ENCODE peak calls at places on chromosome 19, in nine cellular contexts. Q, F, T, Y, J, E, P, W and D are unnamed samples.

GRCh38 chr19:5578094-5578846 is 10.5 kb upstream of the TINCR start:
- DNase-seq in Q (peak), F (peak), T (peak), Y (peak), J (peak), E (peak), P (peak), W (peak), D (peak)

GRCh38 chr19:29293736-29294342 is 80.9 kb upstream of the UQCRFS1 start:
- DNase-seq in Q (no peak), F (no peak), T (no peak), Y (no peak), J (no peak), E (no peak), P (no peak), W (peak), D (no peak)

GRCh38 chr19:15788594-15789270 is 1.3 kb downstream of the OR10H5 start:
- DNase-seq in Q (no peak), F (no peak), T (no peak), Y (peak), J (no peak), E (no peak), P (no peak), W (no peak), D (no peak)

GRCh38 chr19:15104411-15104810 is 2.8 kb upstream of the SYDE1 start:
- DNase-seq in Q (no peak), F (no peak), T (no peak), Y (no peak), J (no peak), E (no peak), P (no peak), W (no peak), D (no peak)

GRCh38 chr19:1698636-1699035 is 46.2 kb upstream of the TCF3 start:
- DNase-seq in Q (no peak), F (no peak), T (no peak), Y (no peak), J (no peak), E (no peak), P (no peak), W (no peak), D (no peak)

GRCh38 chr19:14559916-14560775 is 11.7 kb downstream of the NDUFB7 start:
- DNase-seq in Q (peak), F (no peak), T (peak), Y (no peak), J (no peak), E (no peak), P (no peak), W (no peak), D (no peak)

GRCh38 chr19:16591803-16592556 is 19.8 kb upstream of the SLC35E1 start:
- DNase-seq in Q (no peak), F (no peak), T (no peak), Y (no peak), J (no peak), E (no peak), P (no peak), W (no peak), D (no peak)

GRCh38 chr19:38519988-38520387 is 86.5 kb downstream of the RYR1 start:
- DNase-seq in Q (no peak), F (no peak), T (no peak), Y (no peak), J (no peak), E (no peak), P (no peak), W (no peak), D (no peak)

GRCh38 chr19:28878862-28879566 is 333.9 kb downstream of the UQCRFS1 start:
- DNase-seq in Q (peak), F (peak), T (peak), Y (peak), J (peak), E (peak), P (peak), W (peak), D (peak)

GRCh38 chr19:35417713-35418534 is 30.1 kb upstream of the FFAR2 start:
- DNase-seq in Q (no peak), F (no peak), T (no peak), Y (no peak), J (no peak), E (no peak), P (no peak), W (no peak), D (no peak)

GRCh38 chr19:996051-996838 is 4.0 kb upstream of the GRIN3B start:
- DNase-seq in Q (no peak), F (peak), T (no peak), Y (no peak), J (peak), E (peak), P (peak), W (peak), D (peak)

GRCh38 chr19:29539668-29540067 is 13.9 kb downstream of the VSTM2B start:
- DNase-seq in Q (no peak), F (no peak), T (no peak), Y (no peak), J (no peak), E (no peak), P (no peak), W (no peak), D (no peak)

GRCh38 chr19:6150289-6150688 is 14.8 kb downstream of the ACSBG2 start:
- DNase-seq in Q (no peak), F (peak), T (no peak), Y (no peak), J (no peak), E (no peak), P (no peak), W (no peak), D (no peak)

GRCh38 chr19:37334179-37335071 is 36.5 kb upstream of the ZNF527 start:
- DNase-seq in Q (peak), F (peak), T (peak), Y (peak), J (peak), E (peak), P (peak), W (peak), D (peak)

GRCh38 chr19:5038631-5039271 is 69.8 kb downstream of the KDM4B start:
- DNase-seq in Q (no peak), F (peak), T (no peak), Y (peak), J (peak), E (peak), P (peak), W (peak), D (peak)

GRCh38 chr19:11482384-11483050 is 1.7 kb upstream of the ELAVL3 start:
- DNase-seq in Q (peak), F (peak), T (peak), Y (peak), J (peak), E (peak), P (peak), W (peak), D (peak)

GRCh38 chr19:719636-720377 is 11.1 kb downstream of the PALM start:
- DNase-seq in Q (no peak), F (no peak), T (no peak), Y (no peak), J (no peak), E (no peak), P (peak), W (no peak), D (no peak)

GRCh38 chr19:12975221-12975756 is 5.9 kb downstream of the DAND5 start:
- DNase-seq in Q (no peak), F (no peak), T (no peak), Y (no peak), J (no peak), E (no peak), P (peak), W (no peak), D (no peak)

GRCh38 chr19:16688084-16688483 is 27.1 kb downstream of the TMEM38A start:
- DNase-seq in Q (no peak), F (no peak), T (no peak), Y (no peak), J (no peak), E (no peak), P (no peak), W (no peak), D (no peak)

GRCh38 chr19:21704320-21704719 is 63.1 kb downstream of the ZNF100 start:
- DNase-seq in Q (no peak), F (no peak), T (no peak), Y (no peak), J (no peak), E (no peak), P (no peak), W (no peak), D (no peak)

GRCh38 chr19:8030906-8031305 is 21.7 kb upstream of the CCL25 start:
- DNase-seq in Q (no peak), F (no peak), T (no peak), Y (no peak), J (no peak), E (no peak), P (no peak), W (no peak), D (no peak)

GRCh38 chr19:46372901-46373572 is 26.1 kb downstream of the PPP5C start:
- DNase-seq in Q (no peak), F (peak), T (no peak), Y (no peak), J (peak), E (no peak), P (no peak), W (peak), D (no peak)

GRCh38 chr19:4547303-4548237 is 7.7 kb upstream of the LRG1 start:
- DNase-seq in Q (no peak), F (peak), T (no peak), Y (peak), J (no peak), E (peak), P (peak), W (peak), D (peak)

GRCh38 chr19:45200614-45201013 is 22.0 kb downstream of the BLOC1S3 start:
- DNase-seq in Q (no peak), F (peak), T (no peak), Y (no peak), J (peak), E (peak), P (no peak), W (peak), D (peak)

GRCh38 chr19:20969498-20969897 is 46.4 kb downstream of the ZNF85 start:
- DNase-seq in Q (no peak), F (no peak), T (no peak), Y (no peak), J (no peak), E (no peak), P (no peak), W (no peak), D (no peak)

GRCh38 chr19:33490041-33490451 is 31.5 kb downstream of the PEPD start:
- DNase-seq in Q (no peak), F (no peak), T (no peak), Y (no peak), J (no peak), E (no peak), P (peak), W (no peak), D (no peak)

GRCh38 chr19:49020931-49021895 is 2.9 kb downstream of the CGB3 start:
- DNase-seq in Q (no peak), F (peak), T (no peak), Y (no peak), J (peak), E (no peak), P (peak), W (no peak), D (no peak)

GRCh38 chr19:18147396-18147795 is 5.6 kb upstream of the PIK3R2 start:
- DNase-seq in Q (no peak), F (no peak), T (no peak), Y (peak), J (no peak), E (no peak), P (no peak), W (no peak), D (no peak)

GRCh38 chr19:18145391-18145999 is 7.5 kb upstream of the PIK3R2 start:
- DNase-seq in Q (no peak), F (no peak), T (no peak), Y (no peak), J (no peak), E (no peak), P (no peak), W (no peak), D (no peak)

GRCh38 chr19:18143902-18144301 is 9.1 kb upstream of the PIK3R2 start:
- DNase-seq in Q (no peak), F (no peak), T (no peak), Y (no peak), J (no peak), E (no peak), P (no peak), W (no peak), D (no peak)

GRCh38 chr19:18144906-18145305 is 8.1 kb upstream of the PIK3R2 start:
- DNase-seq in Q (no peak), F (no peak), T (no peak), Y (peak), J (no peak), E (no peak), P (no peak), W (no peak), D (no peak)

GRCh38 chr19:18144361-18144760 is 8.6 kb upstream of the PIK3R2 start:
- DNase-seq in Q (no peak), F (no peak), T (no peak), Y (peak), J (no peak), E (no peak), P (no peak), W (no peak), D (no peak)
- TF ChIP-seq CTCF in Q (no peak), F (no peak), T (no peak), Y (no peak), J (no peak), E (no peak), P (no peak), W (no peak), D (no peak)

DNA sequence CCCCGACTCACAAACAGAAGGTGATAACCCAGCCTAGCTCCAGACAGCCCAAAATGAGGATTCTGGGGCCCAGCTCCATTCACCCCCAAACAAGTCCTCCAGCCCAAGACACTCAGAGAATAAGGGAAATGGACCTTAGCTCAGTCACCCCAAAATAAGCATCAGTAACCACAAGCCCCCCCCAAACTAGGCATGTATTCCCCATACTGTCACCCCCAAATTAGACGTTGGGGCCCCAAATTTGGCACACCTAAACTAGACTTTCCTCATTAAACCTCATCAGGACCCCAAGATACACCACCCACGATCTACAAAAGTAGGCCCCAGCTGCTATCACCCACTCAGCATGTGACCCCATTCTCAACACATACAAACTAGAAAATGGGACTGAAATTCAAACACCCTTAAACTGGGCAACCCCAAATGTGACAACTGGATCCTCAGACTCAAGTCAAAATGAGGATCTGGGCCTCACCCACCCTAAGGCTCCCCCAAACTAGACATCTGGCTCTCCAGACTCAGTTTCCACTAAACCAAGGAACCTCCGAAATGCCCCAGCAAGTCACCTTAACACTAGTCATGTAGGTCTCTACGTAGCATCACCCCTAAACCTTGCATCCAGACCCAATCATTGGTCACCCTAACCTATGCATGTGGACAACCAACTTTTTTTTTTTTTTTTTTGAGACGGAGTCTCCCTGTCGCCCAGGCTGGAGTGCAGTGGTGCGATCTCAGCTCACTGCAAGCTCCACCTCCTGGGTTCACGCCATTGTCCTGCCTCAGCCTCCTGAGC is 13.4 kb upstream of the ERFL start:
- DNase-seq in Q (no peak), F (no peak), T (no peak), Y (no peak), J (no peak), E (no peak), P (no peak), W (no peak), D (no peak)
- H3K4me3 ChIP-seq in Q (no peak), F (no peak), T (no peak), Y (no peak), J (no peak), E (no peak), P (no peak), W (no peak), D (no peak)

GRCh38 chr19:51158474-51159129 is 16.5 kb downstream of the SIGLEC7 start:
- DNase-seq in Q (peak), F (peak), T (peak), Y (peak), J (peak), E (peak), P (peak), W (peak), D (peak)
- TF ChIP-seq CTCF in Q (peak), F (peak), T (peak), Y (peak), J (peak), E (peak), P (peak), W (peak), D (peak)

GRCh38 chr19:56746367-56746766 is 74.8 kb upstream of the ZNF835 start:
- DNase-seq in Q (no peak), F (no peak), T (no peak), Y (no peak), J (no peak), E (no peak), P (no peak), W (no peak), D (no peak)
- H3K4me3 ChIP-seq in Q (no peak), F (no peak), T (no peak), Y (no peak), J (no peak), E (no peak), P (no peak), W (no peak), D (no peak)

GRCh38 chr19:55486971-55487883 is 1.0 kb upstream of the SSC5D start:
- DNase-seq in Q (peak), F (peak), T (peak), Y (peak), J (peak), E (no peak), P (peak), W (peak), D (no peak)

GRCh38 chr19:55487884-55488687 is at the start of gene SSC5D:
- DNase-seq in Q (no peak), F (peak), T (no peak), Y (peak), J (peak), E (no peak), P (peak), W (peak), D (no peak)

GRCh38 chr19:55485439-55486011 is 537 bp downstream of the NAT14 start:
- DNase-seq in Q (no peak), F (no peak), T (no peak), Y (peak), J (no peak), E (no peak), P (no peak), W (no peak), D (no peak)

GRCh38 chr19:55484571-55485438 is at the start of gene NAT14:
- DNase-seq in Q (peak), F (peak), T (peak), Y (peak), J (no peak), E (peak), P (peak), W (peak), D (peak)

GRCh38 chr19:55486043-55486970 is 1.3 kb downstream of the NAT14 start:
- DNase-seq in Q (no peak), F (no peak), T (no peak), Y (no peak), J (peak), E (no peak), P (peak), W (no peak), D (no peak)
- TF ChIP-seq CTCF in Q (peak), F (peak), T (peak), Y (no peak), J (peak), E (no peak), P (peak), W (peak), D (no peak)

GRCh38 chr19:19304186-19304975 is 15.9 kb downstream of the SUGP1 start:
- DNase-seq in Q (peak), F (no peak), T (peak), Y (no peak), J (no peak), E (no peak), P (peak), W (no peak), D (no peak)

GRCh38 chr19:19308373-19308772 is 11.9 kb downstream of the SUGP1 start:
- DNase-seq in Q (no peak), F (no peak), T (no peak), Y (no peak), J (no peak), E (no peak), P (no peak), W (no peak), D (no peak)

GRCh38 chr19:19305696-19306095 is 14.6 kb downstream of the SUGP1 start:
- DNase-seq in Q (no peak), F (no peak), T (no peak), Y (no peak), J (no peak), E (no peak), P (no peak), W (no peak), D (no peak)

GRCh38 chr19:19305066-19305465 is 15.2 kb downstream of the SUGP1 start:
- DNase-seq in Q (no peak), F (no peak), T (no peak), Y (no peak), J (no peak), E (no peak), P (no peak), W (no peak), D (no peak)

GRCh38 chr19:19306191-19306590 is 14.1 kb downstream of the SUGP1 start:
- DNase-seq in Q (no peak), F (no peak), T (no peak), Y (no peak), J (no peak), E (no peak), P (no peak), W (no peak), D (no peak)
- H3K4me3 ChIP-seq in Q (no peak), F (no peak), T (no peak), Y (no peak), J (no peak), E (no peak), P (no peak), W (no peak), D (no peak)

GRCh38 chr19:31138077-31138476 is 211.2 kb downstream of the TSHZ3 start:
- DNase-seq in Q (no peak), F (no peak), T (no peak), Y (peak), J (no peak), E (no peak), P (no peak), W (no peak), D (no peak)
- TF ChIP-seq CTCF in Q (no peak), F (no peak), T (no peak), Y (no peak), J (no peak), E (no peak), P (no peak), W (no peak), D (no peak)

DNA sequence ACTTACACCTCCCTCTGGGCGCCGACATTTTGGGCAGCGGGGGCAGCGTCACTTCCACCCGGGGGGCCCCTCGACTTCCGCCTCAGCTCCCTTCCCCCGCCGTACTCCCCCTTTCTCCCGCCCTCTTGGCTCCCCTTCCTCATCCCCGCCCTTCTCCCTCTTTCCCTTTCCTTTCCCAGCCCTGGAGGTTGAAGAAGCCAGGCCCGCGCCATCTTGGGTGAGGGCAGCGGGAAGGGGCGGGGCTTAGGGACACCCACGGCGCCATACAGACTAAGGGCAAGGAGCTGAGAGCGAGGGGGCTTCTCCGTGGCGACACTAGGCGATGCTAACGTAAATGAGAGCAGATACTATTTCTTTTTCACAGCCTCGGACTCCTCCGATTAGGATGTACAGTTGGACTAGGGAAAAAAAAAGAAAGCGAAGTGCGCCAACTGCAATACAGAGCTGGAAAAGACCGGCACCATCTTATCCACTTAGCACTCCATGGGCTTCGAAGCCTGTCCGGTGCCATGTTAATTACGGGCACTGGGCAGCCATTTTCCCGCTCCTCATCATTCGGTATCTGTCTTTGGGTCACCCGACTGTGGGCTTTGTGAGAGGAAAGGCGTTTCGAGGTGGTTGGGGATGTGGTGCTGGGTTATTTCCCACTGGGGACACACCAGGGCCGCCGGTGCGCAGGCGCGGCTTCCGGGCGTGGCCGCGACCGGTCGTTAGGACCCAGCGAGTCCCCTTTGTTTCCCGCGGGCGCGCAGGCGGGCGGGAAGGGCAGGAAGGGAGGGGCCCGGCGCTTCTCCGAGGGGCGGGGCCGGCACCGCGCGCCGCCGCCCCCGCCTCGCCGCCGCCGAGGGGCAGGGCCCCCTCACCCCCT is at the start of the genes FIZ1 and ZNF524:
- DNase-seq in Q (peak), F (peak), T (peak), Y (peak), J (peak), E (peak), P (peak), W (peak), D (peak)
- H3K4me3 ChIP-seq in Q (peak), F (peak), T (peak), Y (peak), J (peak), E (peak), P (peak), W (peak), D (peak)